ENCODE peak calls at places on chromosomes 7 and 10, in seven cellular contexts. One of them, this sample, is unnamed.

GRCh38 chr10:91162050-91162494 is 58.4 kb upstream of the PCGF5 start:
- DNase-seq in SK-N-MC: no peak
- DNase-seq in ascending aorta: no peak
- DNase-seq in left lung: no peak
- DNase-seq in skeletal muscle cell: no peak
- DNase-seq in gastrocnemius medialis: no peak
- DNase-seq in cardiac muscle cell: peak; percentile 24
- DNase-seq in this sample: no peak

GRCh38 chr10:115956225-115957009 is 316.6 kb downstream of the GFRA1 start:
- DNase-seq in SK-N-MC: no peak
- DNase-seq in gastrocnemius medialis: no peak
- DNase-seq in skeletal muscle cell: no peak
- DNase-seq in ascending aorta: no peak
- DNase-seq in left lung: no peak
- DNase-seq in cardiac muscle cell: no peak
- DNase-seq in this sample: no peak

GRCh38 chr10:114925675-114926204 is 12.3 kb upstream of the TRUB1 start:
- DNase-seq in cardiac muscle cell: peak; percentile 52
- DNase-seq in ascending aorta: no peak
- DNase-seq in SK-N-MC: no peak
- DNase-seq in skeletal muscle cell: no peak
- DNase-seq in gastrocnemius medialis: no peak
- DNase-seq in left lung: no peak
- DNase-seq in this sample: no peak

GRCh38 chr10:102235598-102235920 is 5.8 kb downstream of the PITX3 start:
- DNase-seq in cardiac muscle cell: no peak
- DNase-seq in SK-N-MC: no peak
- DNase-seq in left lung: no peak
- DNase-seq in gastrocnemius medialis: no peak
- DNase-seq in skeletal muscle cell: no peak
- DNase-seq in ascending aorta: no peak
- DNase-seq in this sample: no peak

GRCh38 chr7:34138483-34138882 is 233.1 kb downstream of the BMPER start:
- DNase-seq in SK-N-MC: no peak
- DNase-seq in ascending aorta: no peak
- DNase-seq in left lung: no peak
- DNase-seq in cardiac muscle cell: no peak
- DNase-seq in skeletal muscle cell: no peak
- DNase-seq in gastrocnemius medialis: no peak
- DNase-seq in this sample: no peak

GRCh38 chr10:95242581-95243317 is 48.1 kb downstream of the PDLIM1 start:
- DNase-seq in SK-N-MC: no peak
- DNase-seq in cardiac muscle cell: peak; percentile 70
- DNase-seq in ascending aorta: no peak
- DNase-seq in skeletal muscle cell: no peak
- DNase-seq in gastrocnemius medialis: no peak
- DNase-seq in left lung: no peak
- DNase-seq in this sample: no peak

GRCh38 chr10:117534321-117535044 is 8.1 kb upstream of the EMX2 start:
- DNase-seq in SK-N-MC: no peak
- DNase-seq in skeletal muscle cell: no peak
- DNase-seq in gastrocnemius medialis: no peak
- DNase-seq in left lung: no peak
- DNase-seq in ascending aorta: no peak
- DNase-seq in cardiac muscle cell: no peak
- DNase-seq in this sample: no peak

GRCh38 chr10:73836427-73836826 is 25.0 kb upstream of the NDST2 start:
- DNase-seq in gastrocnemius medialis: no peak
- DNase-seq in skeletal muscle cell: no peak
- DNase-seq in ascending aorta: no peak
- DNase-seq in cardiac muscle cell: peak; percentile 59
- DNase-seq in left lung: no peak
- DNase-seq in SK-N-MC: no peak
- DNase-seq in this sample: no peak

GRCh38 chr10:11058965-11059364 is 41.3 kb downstream of the CELF2 start:
- DNase-seq in cardiac muscle cell: peak; percentile 17
- DNase-seq in SK-N-MC: no peak
- DNase-seq in ascending aorta: no peak
- DNase-seq in gastrocnemius medialis: no peak
- DNase-seq in skeletal muscle cell: no peak
- DNase-seq in left lung: no peak
- DNase-seq in this sample: no peak

GRCh38 chr10:59323036-59323459 is 39.3 kb downstream of the FAM13C start:
- DNase-seq in skeletal muscle cell: peak; percentile 39
- DNase-seq in left lung: no peak
- DNase-seq in ascending aorta: no peak
- DNase-seq in SK-N-MC: no peak
- DNase-seq in cardiac muscle cell: no peak
- DNase-seq in gastrocnemius medialis: peak; percentile 92
- DNase-seq in this sample: peak; percentile 66

GRCh38 chr7:151128716-151129115 is 38.8 kb downstream of the GBX1 start:
- DNase-seq in SK-N-MC: no peak
- DNase-seq in skeletal muscle cell: no peak
- DNase-seq in ascending aorta: no peak
- DNase-seq in gastrocnemius medialis: no peak
- DNase-seq in cardiac muscle cell: no peak
- DNase-seq in left lung: peak; percentile 35
- DNase-seq in this sample: no peak

GRCh38 chr7:133763241-133763640 is 363.9 kb upstream of the LRGUK start:
- DNase-seq in ascending aorta: no peak
- DNase-seq in cardiac muscle cell: no peak
- DNase-seq in gastrocnemius medialis: no peak
- DNase-seq in SK-N-MC: no peak
- DNase-seq in left lung: no peak
- DNase-seq in skeletal muscle cell: no peak
- DNase-seq in this sample: no peak

GRCh38 chr7:129041929-129042200 is 13.0 kb downstream of the TNPO3 start:
- DNase-seq in cardiac muscle cell: no peak
- DNase-seq in skeletal muscle cell: no peak
- DNase-seq in gastrocnemius medialis: no peak
- DNase-seq in ascending aorta: no peak
- DNase-seq in SK-N-MC: no peak
- DNase-seq in left lung: no peak
- DNase-seq in this sample: no peak

GRCh38 chr7:133513608-133514007 is 260.7 kb downstream of the EXOC4 start:
- DNase-seq in skeletal muscle cell: peak; percentile 66
- DNase-seq in ascending aorta: no peak
- DNase-seq in SK-N-MC: no peak
- DNase-seq in cardiac muscle cell: peak; percentile 23
- DNase-seq in gastrocnemius medialis: no peak
- DNase-seq in left lung: no peak
- DNase-seq in this sample: no peak

GRCh38 chr10:22253578-22253882 is 35.7 kb upstream of the EBLN1 start:
- DNase-seq in skeletal muscle cell: no peak
- DNase-seq in gastrocnemius medialis: peak; percentile 17
- DNase-seq in left lung: peak; percentile 89
- DNase-seq in ascending aorta: no peak
- DNase-seq in SK-N-MC: no peak
- DNase-seq in cardiac muscle cell: peak; percentile 24
- DNase-seq in this sample: peak; percentile 62

GRCh38 chr7:30931161-30931926 is 19.7 kb downstream of the AQP1 start:
- DNase-seq in gastrocnemius medialis: no peak
- DNase-seq in ascending aorta: no peak
- DNase-seq in SK-N-MC: no peak
- DNase-seq in cardiac muscle cell: peak; percentile 80
- DNase-seq in left lung: peak; percentile 56
- DNase-seq in skeletal muscle cell: no peak
- DNase-seq in this sample: no peak

GRCh38 chr10:90314718-90315117 is 543.1 kb downstream of the HTR7 start:
- DNase-seq in ascending aorta: no peak
- DNase-seq in SK-N-MC: no peak
- DNase-seq in skeletal muscle cell: no peak
- DNase-seq in left lung: no peak
- DNase-seq in cardiac muscle cell: no peak
- DNase-seq in gastrocnemius medialis: no peak
- DNase-seq in this sample: no peak

GRCh38 chr10:112246-112645 is 23.0 kb upstream of the ZMYND11 start:
- DNase-seq in skeletal muscle cell: no peak
- DNase-seq in ascending aorta: no peak
- DNase-seq in gastrocnemius medialis: no peak
- DNase-seq in left lung: no peak
- DNase-seq in SK-N-MC: peak; percentile 87
- DNase-seq in cardiac muscle cell: no peak
- DNase-seq in this sample: no peak

DNA sequence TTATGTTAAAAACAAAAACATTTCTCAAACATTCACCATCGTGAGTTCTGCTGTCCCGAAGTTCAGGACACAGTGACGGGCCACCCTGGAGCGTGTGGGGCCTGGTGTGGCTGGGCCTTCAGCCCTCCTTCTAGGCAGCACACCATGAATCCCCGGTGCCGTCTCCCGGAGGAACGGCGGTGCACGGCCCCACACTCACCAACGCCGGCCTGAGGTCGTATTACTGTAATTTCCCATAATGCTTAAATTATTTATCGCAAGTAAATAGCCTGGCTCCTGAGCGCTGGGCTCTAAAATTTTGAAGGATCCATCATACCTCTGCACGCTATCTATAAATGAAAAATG is 1.4 kb downstream of the STK32C start:
- DNase-seq in gastrocnemius medialis: no peak
- DNase-seq in skeletal muscle cell: no peak
- DNase-seq in ascending aorta: no peak
- DNase-seq in left lung: no peak
- DNase-seq in SK-N-MC: no peak
- DNase-seq in cardiac muscle cell: no peak
- DNase-seq in this sample: no peak
- H3K4me3 ChIP-seq in gastrocnemius medialis: no peak overlapping the region
- H3K4me3 ChIP-seq in skeletal muscle cell: no peak overlapping the region
- H3K4me3 ChIP-seq in ascending aorta: no peak overlapping the region
- H3K4me3 ChIP-seq in left lung: no peak overlapping the region
- H3K4me3 ChIP-seq in SK-N-MC: no peak overlapping the region
- H3K4me3 ChIP-seq in cardiac muscle cell: no peak overlapping the region
- H3K4me3 ChIP-seq in this sample: no peak overlapping the region

GRCh38 chr10:80536361-80536835 is 1.3 kb upstream of the SH2D4B start:
- DNase-seq in SK-N-MC: no peak
- DNase-seq in skeletal muscle cell: no peak
- DNase-seq in gastrocnemius medialis: no peak
- DNase-seq in cardiac muscle cell: no peak
- DNase-seq in ascending aorta: no peak
- DNase-seq in left lung: no peak
- DNase-seq in this sample: no peak
- H3K4me3 ChIP-seq in SK-N-MC: no peak overlapping the region
- H3K4me3 ChIP-seq in skeletal muscle cell: no peak overlapping the region
- H3K4me3 ChIP-seq in gastrocnemius medialis: peak overlapping the region; percentile 39
- H3K4me3 ChIP-seq in cardiac muscle cell: no peak overlapping the region
- H3K4me3 ChIP-seq in ascending aorta: peak overlapping the region; percentile 46
- H3K4me3 ChIP-seq in left lung: peak overlapping the region; percentile 43
- H3K4me3 ChIP-seq in this sample: peak overlapping the region; percentile 53

GRCh38 chr10:32360884-32361283 is 13.9 kb upstream of the EPC1 start:
- DNase-seq in ascending aorta: no peak
- DNase-seq in skeletal muscle cell: no peak
- DNase-seq in gastrocnemius medialis: no peak
- DNase-seq in SK-N-MC: no peak
- DNase-seq in left lung: no peak
- DNase-seq in cardiac muscle cell: no peak
- DNase-seq in this sample: no peak

GRCh38 chr10:32366588-32366987 is 19.6 kb upstream of the EPC1 start:
- DNase-seq in gastrocnemius medialis: no peak
- DNase-seq in SK-N-MC: no peak
- DNase-seq in cardiac muscle cell: no peak
- DNase-seq in left lung: no peak
- DNase-seq in skeletal muscle cell: no peak
- DNase-seq in ascending aorta: no peak
- DNase-seq in this sample: no peak

GRCh38 chr10:32367793-32368453 is 21.0 kb upstream of the EPC1 start:
- DNase-seq in gastrocnemius medialis: peak; percentile 56
- DNase-seq in ascending aorta: no peak
- DNase-seq in SK-N-MC: no peak
- DNase-seq in cardiac muscle cell: peak; percentile 81
- DNase-seq in skeletal muscle cell: no peak
- DNase-seq in left lung: no peak
- DNase-seq in this sample: peak; percentile 60

GRCh38 chr10:32371101-32371500 is 24.1 kb upstream of the EPC1 start:
- DNase-seq in left lung: no peak
- DNase-seq in ascending aorta: no peak
- DNase-seq in skeletal muscle cell: no peak
- DNase-seq in cardiac muscle cell: no peak
- DNase-seq in SK-N-MC: no peak
- DNase-seq in gastrocnemius medialis: peak; percentile 33
- DNase-seq in this sample: no peak

DNA sequence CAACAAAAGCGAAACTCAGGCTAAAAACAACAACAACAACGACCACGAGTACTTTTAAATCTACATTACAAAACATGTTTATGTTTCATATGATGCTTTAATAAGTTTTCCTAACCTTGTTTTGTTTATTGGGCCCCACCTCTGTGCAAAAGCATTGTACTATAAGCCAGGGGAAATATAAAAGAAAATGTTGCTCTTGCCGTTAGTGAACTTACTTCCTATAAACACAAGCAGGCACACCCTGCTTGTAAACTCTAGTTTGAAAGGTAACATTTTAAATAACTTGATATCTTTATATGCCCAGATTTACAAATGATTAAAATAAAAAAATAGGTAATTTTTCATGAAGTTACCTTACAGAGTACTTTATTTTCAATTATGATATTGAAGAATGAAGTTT is 19.2 kb upstream of the EPC1 start:
- DNase-seq in gastrocnemius medialis: no peak
- DNase-seq in SK-N-MC: no peak
- DNase-seq in skeletal muscle cell: no peak
- DNase-seq in left lung: no peak
- DNase-seq in ascending aorta: no peak
- DNase-seq in cardiac muscle cell: no peak
- DNase-seq in this sample: no peak
- H3K4me3 ChIP-seq in gastrocnemius medialis: no peak overlapping the region
- H3K4me3 ChIP-seq in SK-N-MC: no peak overlapping the region
- H3K4me3 ChIP-seq in skeletal muscle cell: no peak overlapping the region
- H3K4me3 ChIP-seq in left lung: no peak overlapping the region
- H3K4me3 ChIP-seq in ascending aorta: no peak overlapping the region
- H3K4me3 ChIP-seq in cardiac muscle cell: no peak overlapping the region
- H3K4me3 ChIP-seq in this sample: no peak overlapping the region

DNA sequence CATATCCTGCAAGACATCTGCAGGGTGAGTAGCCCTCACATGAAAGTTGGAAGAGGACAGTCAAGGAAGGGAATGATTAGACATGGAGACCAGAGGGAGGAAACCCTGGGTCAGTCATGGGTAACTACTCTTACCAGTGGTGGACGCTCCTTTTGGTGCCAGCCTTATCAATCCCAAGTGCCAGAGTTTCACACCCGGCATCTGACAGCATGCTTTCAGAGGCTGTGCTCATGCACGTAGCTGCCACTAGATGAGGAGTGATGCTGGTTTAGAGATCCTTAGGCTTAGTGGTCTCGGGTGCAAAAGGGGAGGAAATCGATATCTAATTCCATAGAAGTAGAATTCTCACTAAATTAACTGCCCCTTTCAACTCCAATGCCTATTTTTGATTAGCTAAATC is 100.8 kb downstream of the PLCE1 start:
- DNase-seq in cardiac muscle cell: no peak
- DNase-seq in SK-N-MC: no peak
- DNase-seq in skeletal muscle cell: no peak
- DNase-seq in gastrocnemius medialis: no peak
- DNase-seq in left lung: no peak
- DNase-seq in ascending aorta: no peak
- DNase-seq in this sample: no peak
- H3K4me3 ChIP-seq in cardiac muscle cell: no peak overlapping the region
- H3K4me3 ChIP-seq in SK-N-MC: no peak overlapping the region
- H3K4me3 ChIP-seq in skeletal muscle cell: no peak overlapping the region
- H3K4me3 ChIP-seq in gastrocnemius medialis: no peak overlapping the region
- H3K4me3 ChIP-seq in left lung: no peak overlapping the region
- H3K4me3 ChIP-seq in ascending aorta: no peak overlapping the region
- H3K4me3 ChIP-seq in this sample: no peak overlapping the region

GRCh38 chr10:72694476-72695369 is 2.8 kb downstream of the MCU start:
- DNase-seq in SK-N-MC: no peak
- DNase-seq in gastrocnemius medialis: peak; percentile 48
- DNase-seq in ascending aorta: no peak
- DNase-seq in cardiac muscle cell: peak; percentile 67
- DNase-seq in left lung: no peak
- DNase-seq in skeletal muscle cell: no peak
- DNase-seq in this sample: no peak
- H3K4me3 ChIP-seq in SK-N-MC: no peak overlapping the region
- H3K4me3 ChIP-seq in gastrocnemius medialis: peak overlapping the region; percentile 84
- H3K4me3 ChIP-seq in ascending aorta: no peak overlapping the region
- H3K4me3 ChIP-seq in cardiac muscle cell: no peak overlapping the region
- H3K4me3 ChIP-seq in left lung: no peak overlapping the region
- H3K4me3 ChIP-seq in skeletal muscle cell: no peak overlapping the region
- H3K4me3 ChIP-seq in this sample: no peak overlapping the region